ENCODE peak calls at places on chromosomes 7 and 10, in nine cellular contexts. G is posterior cingulate gyrus; B is pons; I is stimulated activated naive CD4-positive, alpha-beta T cell treated with Interleukin-2 at 50 U/mL for 16 hours; K is EH; C is fibroblast of the aortic adventitia; W is WTC11; Q is kidney tubule cell; E is iris pigment epithelial cell. R is an unnamed sample.

GRCh38 chr10:17476073-17476472 is 21.7 kb upstream of the ST8SIA6 start:
- DNase-seq in G (no peak), B (no peak), I (no peak), K (no peak), C (no peak), W (no peak), Q (no peak), E (no peak), R (no peak)

GRCh38 chr7:50826371-50827172 is 43.9 kb upstream of the GRB10 start:
- DNase-seq in G (no peak), B (no peak), I (no peak), K (peak), C (peak), W (no peak), Q (peak), E (peak), R (no peak)

GRCh38 chr7:37054631-37055300 is 330.5 kb upstream of the AOAH start:
- DNase-seq in G (no peak), B (no peak), I (no peak), K (peak), C (peak), W (no peak), Q (no peak), E (peak), R (no peak)

GRCh38 chr7:1667566-1668485 is 2.3 kb upstream of the ELFN1 start:
- DNase-seq in G (no peak), B (no peak), I (no peak), K (no peak), C (no peak), W (peak), Q (no peak), E (no peak), R (no peak)

GRCh38 chr7:104089061-104089460 is 99.6 kb upstream of the RELN start:
- DNase-seq in G (no peak), B (no peak), I (no peak), K (no peak), C (no peak), W (no peak), Q (no peak), E (no peak), R (no peak)

GRCh38 chr7:111931958-111932357 is 274.2 kb downstream of the DOCK4 start:
- DNase-seq in G (no peak), B (no peak), I (no peak), K (peak), C (no peak), W (no peak), Q (peak), E (no peak), R (no peak)

GRCh38 chr7:108326938-108327337 is 129.3 kb downstream of the NRCAM start:
- DNase-seq in G (no peak), B (no peak), I (no peak), K (no peak), C (no peak), W (no peak), Q (no peak), E (no peak), R (no peak)

GRCh38 chr7:151897201-151897711 is 20.3 kb upstream of the PRKAG2 start:
- DNase-seq in G (no peak), B (no peak), I (no peak), K (no peak), C (no peak), W (peak), Q (no peak), E (no peak), R (no peak)

GRCh38 chr10:124321433-124322072 is 97.2 kb downstream of the OAT start:
- DNase-seq in G (no peak), B (no peak), I (no peak), K (no peak), C (no peak), W (no peak), Q (no peak), E (no peak), R (no peak)

GRCh38 chr10:110613996-110614495 is 30.1 kb upstream of the RBM20 start:
- DNase-seq in G (no peak), B (no peak), I (no peak), K (no peak), C (no peak), W (no peak), Q (no peak), E (no peak), R (no peak)

GRCh38 chr7:123824754-123825067 is 20.3 kb upstream of the HYAL4 start:
- DNase-seq in G (no peak), B (no peak), I (no peak), K (no peak), C (no peak), W (no peak), Q (no peak), E (no peak), R (no peak)

GRCh38 chr10:83959330-83959729 is 180.0 kb upstream of the GHITM start:
- DNase-seq in G (no peak), B (no peak), I (no peak), K (no peak), C (no peak), W (no peak), Q (no peak), E (no peak), R (no peak)

GRCh38 chr10:117370205-117370604 is 5.0 kb downstream of the PDZD8 start:
- DNase-seq in G (no peak), B (no peak), I (no peak), K (peak), C (peak), W (no peak), Q (peak), E (peak), R (no peak)

GRCh38 chr7:51080622-51081269 is 235.9 kb downstream of the COBL start:
- DNase-seq in G (peak), B (peak), I (no peak), K (no peak), C (no peak), W (peak), Q (no peak), E (no peak), R (no peak)

GRCh38 chr7:128442346-128442745 is 13.3 kb upstream of the HILPDA start:
- DNase-seq in G (no peak), B (no peak), I (no peak), K (no peak), C (no peak), W (no peak), Q (peak), E (no peak), R (no peak)

GRCh38 chr10:23927926-23928325 is 281.0 kb upstream of the KIAA1217 start:
- DNase-seq in G (no peak), B (no peak), I (no peak), K (no peak), C (no peak), W (no peak), Q (no peak), E (no peak), R (no peak)

GRCh38 chr10:93186631-93187030 is 112.9 kb downstream of the CYP26A1 start:
- DNase-seq in G (no peak), B (no peak), I (no peak), K (peak), C (no peak), W (no peak), Q (no peak), E (no peak), R (no peak)

GRCh38 chr7:77887567-77887966 is 89.0 kb downstream of the PHTF2 start:
- DNase-seq in G (no peak), B (no peak), I (no peak), K (peak), C (peak), W (no peak), Q (peak), E (peak), R (no peak)

GRCh38 chr10:7913122-7913872 is 95.0 kb downstream of the TAF3 start:
- DNase-seq in G (no peak), B (peak), I (no peak), K (no peak), C (no peak), W (no peak), Q (no peak), E (no peak), R (no peak)

GRCh38 chr7:24821045-24821853 is 64.0 kb upstream of the GSDME start:
- DNase-seq in G (no peak), B (peak), I (peak), K (peak), C (peak), W (no peak), Q (peak), E (peak), R (peak)

GRCh38 chr7:140541513-140542192 is 62.3 kb upstream of the MKRN1 start:
- DNase-seq in G (no peak), B (no peak), I (no peak), K (peak), C (peak), W (peak), Q (peak), E (peak), R (no peak)

GRCh38 chr10:9198611-9199010 is 1144.1 kb downstream of the GATA3 start:
- DNase-seq in G (no peak), B (no peak), I (no peak), K (peak), C (peak), W (no peak), Q (peak), E (peak), R (no peak)

GRCh38 chr10:124516998-124517397 is 55.4 kb downstream of the LHPP start:
- DNase-seq in G (no peak), B (no peak), I (no peak), K (no peak), C (no peak), W (no peak), Q (no peak), E (no peak), R (no peak)

GRCh38 chr10:84366041-84366440 is 37.7 kb downstream of the CCSER2 start:
- DNase-seq in G (no peak), B (no peak), I (no peak), K (no peak), C (no peak), W (no peak), Q (no peak), E (no peak), R (no peak)

GRCh38 chr7:80273327-80273726 is 138.7 kb downstream of the GNAI1 start:
- DNase-seq in G (no peak), B (no peak), I (no peak), K (peak), C (peak), W (no peak), Q (no peak), E (peak), R (no peak)

GRCh38 chr7:132789281-132789680 is 213.0 kb upstream of the PLXNA4 start:
- DNase-seq in G (no peak), B (no peak), I (no peak), K (peak), C (no peak), W (no peak), Q (no peak), E (no peak), R (no peak)

GRCh38 chr10:80486151-80486692 is 32.1 kb downstream of the TSPAN14 start:
- DNase-seq in G (no peak), B (no peak), I (no peak), K (no peak), C (no peak), W (no peak), Q (no peak), E (no peak), R (no peak)

GRCh38 chr10:59382831-59383295 is 20.5 kb upstream of the FAM13C start:
- DNase-seq in G (no peak), B (no peak), I (no peak), K (peak), C (peak), W (no peak), Q (no peak), E (peak), R (no peak)

GRCh38 chr7:146076344-146076743 is 40.3 kb upstream of the CNTNAP2 start:
- DNase-seq in G (no peak), B (no peak), I (no peak), K (no peak), C (no peak), W (no peak), Q (no peak), E (no peak), R (no peak)

GRCh38 chr7:816751-817671 is 15.3 kb upstream of the SUN1 start:
- DNase-seq in G (peak), B (no peak), I (peak), K (peak), C (no peak), W (peak), Q (peak), E (peak), R (no peak)